ENCODE peak calls at places on chromosomes 5 and 9, in four cellular contexts. One of them, this sample, is unnamed.

GRCh38 chr5:997711-998110 is 10.9 kb upstream of the NKD2 start:
- DNase-seq in mesothelial cell of epicardium: no peak
- DNase-seq in A549: no peak
- DNase-seq in testis: peak; percentile 7
- DNase-seq in this sample: no peak

GRCh38 chr9:137195525-137196220 is 4.9 kb downstream of the TPRN start:
- DNase-seq in testis: no peak
- DNase-seq in mesothelial cell of epicardium: no peak
- DNase-seq in A549: no peak
- DNase-seq in this sample: no peak

GRCh38 chr5:9033524-9033923 is 512.4 kb downstream of the SEMA5A start:
- DNase-seq in testis: no peak
- DNase-seq in A549: no peak
- DNase-seq in mesothelial cell of epicardium: no peak
- DNase-seq in this sample: no peak

GRCh38 chr9:2798423-2798822 is 45.5 kb downstream of the PUM3 start:
- DNase-seq in A549: no peak
- DNase-seq in mesothelial cell of epicardium: no peak
- DNase-seq in testis: no peak
- DNase-seq in this sample: no peak

GRCh38 chr5:124043456-124043855 is 531.5 kb downstream of the CSNK1G3 start:
- DNase-seq in mesothelial cell of epicardium: no peak
- DNase-seq in testis: no peak
- DNase-seq in A549: peak; percentile 7
- DNase-seq in this sample: no peak

GRCh38 chr9:110842976-110843375 is 174.4 kb downstream of the MUSK start:
- DNase-seq in A549: no peak
- DNase-seq in testis: no peak
- DNase-seq in mesothelial cell of epicardium: no peak
- DNase-seq in this sample: no peak

GRCh38 chr9:6106576-6107339 is 91.3 kb upstream of the RANBP6 start:
- DNase-seq in mesothelial cell of epicardium: no peak
- DNase-seq in testis: peak; percentile 42
- DNase-seq in A549: peak; percentile 55
- DNase-seq in this sample: no peak

GRCh38 chr9:5040730-5041389 is 55.8 kb downstream of the JAK2 start:
- DNase-seq in testis: no peak
- DNase-seq in A549: no peak
- DNase-seq in mesothelial cell of epicardium: no peak
- DNase-seq in this sample: no peak

GRCh38 chr5:107359033-107359915 is 311.5 kb downstream of the EFNA5 start:
- DNase-seq in A549: no peak
- DNase-seq in testis: no peak
- DNase-seq in mesothelial cell of epicardium: no peak
- DNase-seq in this sample: no peak

GRCh38 chr5:140327589-140327988 is 18.8 kb downstream of the HBEGF start:
- DNase-seq in mesothelial cell of epicardium: no peak
- DNase-seq in A549: no peak
- DNase-seq in testis: no peak
- DNase-seq in this sample: no peak

GRCh38 chr9:83322438-83322837 is 215.8 kb downstream of the FRMD3 start:
- DNase-seq in mesothelial cell of epicardium: no peak
- DNase-seq in A549: no peak
- DNase-seq in testis: no peak
- DNase-seq in this sample: no peak

GRCh38 chr5:174183701-174184100 is 138.2 kb downstream of the NSG2 start:
- DNase-seq in testis: no peak
- DNase-seq in A549: no peak
- DNase-seq in mesothelial cell of epicardium: no peak
- DNase-seq in this sample: no peak

GRCh38 chr5:135135530-135136201 is 101.6 kb upstream of the PITX1 start:
- DNase-seq in testis: no peak
- DNase-seq in mesothelial cell of epicardium: no peak
- DNase-seq in A549: no peak
- DNase-seq in this sample: no peak

GRCh38 chr5:177997319-177997670 is 1.3 kb upstream of the PROP1 start:
- DNase-seq in mesothelial cell of epicardium: no peak
- DNase-seq in A549: no peak
- DNase-seq in testis: no peak
- DNase-seq in this sample: no peak

GRCh38 chr9:79013715-79014610 is 557.8 kb upstream of the TLE4 start:
- DNase-seq in mesothelial cell of epicardium: no peak
- DNase-seq in testis: no peak
- DNase-seq in A549: no peak
- DNase-seq in this sample: no peak

This sample was measured in CD4-positive, CD25-positive, alpha-beta regulatory T cell.